ENCODE peak calls at places on chromosomes 5 and 9, in nine cellular contexts. X is right atrium auricular region; O is CD4-positive, alpha-beta T cell; U is foreskin keratinocyte; J is GM20000; B is PC-3; Q is fibroblast of pulmonary artery; S is neural crest cell; M is progenitor cell of endocrine pancreas. P is an unnamed sample.

GRCh38 chr5:164600166-164600715 is 1094.8 kb downstream of the MAT2B start:
- DNase-seq in X (no peak), O (no peak), U (peak; percentile 70), J (no peak), B (peak; percentile 55), Q (peak; percentile 27), S (no peak), M (no peak), P (peak; percentile 84)

GRCh38 chr5:178589180-178590140 is 733 bp downstream of the COL23A1 start:
- DNase-seq in X (no peak), O (no peak), U (no peak), J (no peak), B (no peak), Q (peak; percentile 22), S (peak; percentile 43), M (peak; percentile 49), P (no peak)

GRCh38 chr5:15263942-15264341 is 236.0 kb upstream of the FBXL7 start:
- DNase-seq in X (no peak), O (no peak), U (no peak), J (no peak), B (no peak), Q (no peak), S (no peak), M (no peak), P (no peak)

GRCh38 chr9:100669968-100670367 is 92.1 kb downstream of the CAVIN4 start:
- DNase-seq in X (no peak), O (no peak), U (no peak), J (no peak), B (no peak), Q (no peak), S (no peak), M (no peak), P (no peak)

GRCh38 chr9:95280745-95281144 is 36.8 kb downstream of the FANCC start:
- DNase-seq in X (no peak), O (no peak), U (no peak), J (no peak), B (no peak), Q (no peak), S (no peak), M (no peak), P (no peak)

GRCh38 chr5:172403191-172403794 is 51.0 kb downstream of the SH3PXD2B start:
- DNase-seq in X (peak; percentile 81), O (no peak), U (no peak), J (no peak), B (no peak), Q (peak; percentile 91), S (peak; percentile 57), M (no peak), P (no peak)

GRCh38 chr9:120729796-120730195 is 15.5 kb upstream of the MEGF9 start:
- DNase-seq in X (peak; percentile 57), O (no peak), U (no peak), J (no peak), B (peak; percentile 4), Q (no peak), S (no peak), M (no peak), P (no peak)

GRCh38 chr5:51381801-51382507 is 1.3 kb upstream of the ISL1 start:
- DNase-seq in X (no peak), O (no peak), U (peak; percentile 65), J (no peak), B (no peak), Q (no peak), S (no peak), M (no peak), P (no peak)

GRCh38 chr5:138469540-138470321 is 4.5 kb downstream of the EGR1 start:
- DNase-seq in X (peak; percentile 83), O (no peak), U (peak; percentile 49), J (no peak), B (no peak), Q (peak; percentile 93), S (no peak), M (no peak), P (peak; percentile 78)

GRCh38 chr9:89274838-89275237 is 36.2 kb upstream of the CKS2 start:
- DNase-seq in X (no peak), O (no peak), U (peak; percentile 89), J (no peak), B (no peak), Q (peak; percentile 86), S (no peak), M (no peak), P (peak; percentile 92)

GRCh38 chr5:130651440-130651839 is 513.6 kb downstream of the HINT1 start:
- DNase-seq in X (no peak), O (no peak), U (no peak), J (no peak), B (no peak), Q (no peak), S (no peak), M (no peak), P (no peak)

GRCh38 chr9:35488019-35488418 is 1.9 kb upstream of the RUSC2 start:
- DNase-seq in X (no peak), O (no peak), U (no peak), J (no peak), B (no peak), Q (no peak), S (no peak), M (no peak), P (no peak)

GRCh38 chr9:99720455-99721050 is 101.1 kb upstream of the NR4A3 start:
- DNase-seq in X (no peak), O (no peak), U (no peak), J (peak; percentile 31), B (no peak), Q (peak; percentile 1), S (no peak), M (no peak), P (no peak)

GRCh38 chr9:129777769-129778130 is 24.9 kb upstream of the PTGES start:
- DNase-seq in X (no peak), O (no peak), U (no peak), J (no peak), B (no peak), Q (no peak), S (no peak), M (no peak), P (peak; percentile 58)

GRCh38 chr9:116693233-116693731 is 6.2 kb downstream of the TRIM32 start:
- DNase-seq in X (no peak), O (no peak), U (peak; percentile 92), J (no peak), B (peak; percentile 60), Q (peak; percentile 44), S (no peak), M (no peak), P (no peak)

GRCh38 chr9:88310310-88310980 is 77.8 kb upstream of the SPIN1 start:
- DNase-seq in X (no peak), O (no peak), U (no peak), J (no peak), B (peak; percentile 31), Q (peak; percentile 13), S (no peak), M (no peak), P (no peak)

GRCh38 chr9:85511746-85512145 is 230.0 kb downstream of the AGTPBP1 start:
- DNase-seq in X (no peak), O (no peak), U (no peak), J (no peak), B (no peak), Q (no peak), S (no peak), M (no peak), P (no peak)

GRCh38 chr9:85502815-85503643 is 238.7 kb downstream of the AGTPBP1 start:
- DNase-seq in X (no peak), O (no peak), U (no peak), J (no peak), B (no peak), Q (no peak), S (no peak), M (no peak), P (no peak)

GRCh38 chr9:85510830-85511504 is 230.8 kb downstream of the AGTPBP1 start:
- DNase-seq in X (no peak), O (no peak), U (peak; percentile 45), J (no peak), B (no peak), Q (no peak), S (no peak), M (no peak), P (peak; percentile 54)

GRCh38 chr9:85505612-85506011 is 236.1 kb downstream of the AGTPBP1 start:
- DNase-seq in X (no peak), O (no peak), U (no peak), J (no peak), B (no peak), Q (no peak), S (no peak), M (no peak), P (no peak)

DNA sequence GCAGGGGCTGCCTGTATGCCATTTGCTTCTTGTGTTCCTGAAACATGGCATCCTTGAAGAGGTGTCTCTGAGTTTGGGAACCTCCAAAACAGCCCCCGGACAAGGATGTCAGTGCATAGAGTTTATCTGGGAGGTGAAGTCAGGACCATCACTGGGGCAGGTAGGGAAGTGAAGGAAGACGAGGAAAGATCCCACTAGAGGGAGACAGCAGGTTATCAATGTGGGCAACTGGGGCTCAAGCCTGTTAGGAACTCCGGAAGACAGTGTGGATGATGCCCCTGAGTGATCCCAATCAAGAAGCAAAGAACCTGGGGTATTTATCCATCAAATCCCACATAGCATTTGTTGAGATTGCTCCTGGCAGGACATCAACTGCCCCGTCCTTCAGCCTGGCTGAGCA is 233.1 kb downstream of the AGTPBP1 start:
- DNase-seq in X (no peak), O (no peak), U (no peak), J (no peak), B (no peak), Q (peak; percentile 17), S (no peak), M (no peak), P (peak; percentile 59)
- TF ChIP-seq CTCF in X (peak; percentile 32), O (no peak), U (peak; percentile 59), J (no peak), B (peak; percentile 11), Q (peak; percentile 29), S (no peak), M (no peak), P (no peak)

DNA sequence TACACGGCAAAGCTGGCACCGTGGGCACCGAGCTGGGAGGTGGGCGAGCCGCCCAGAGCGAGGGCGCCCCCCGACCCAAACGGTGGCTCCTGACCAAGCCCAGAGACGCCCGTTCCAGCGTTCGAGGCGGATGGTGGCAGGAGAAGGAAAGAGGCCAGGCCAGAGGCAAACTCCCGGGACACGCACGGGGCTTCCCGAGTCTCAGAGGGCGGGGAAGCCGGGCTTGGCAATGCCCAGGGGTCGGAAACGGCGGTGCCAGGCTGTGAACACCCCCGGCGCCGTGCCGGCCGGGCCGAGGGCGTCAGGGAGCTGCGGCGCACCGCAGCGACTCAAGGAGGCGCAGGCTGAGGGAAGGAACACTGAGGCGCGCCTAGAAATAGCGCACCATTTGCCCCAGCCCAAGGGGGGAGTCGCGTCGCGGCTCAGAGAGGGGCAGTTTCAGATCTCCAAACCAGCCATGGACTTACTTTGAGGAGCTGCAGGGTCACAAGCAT is 397 bp downstream of the SPRY4 start:
- DNase-seq in X (no peak), O (no peak), U (no peak), J (peak; percentile 54), B (no peak), Q (no peak), S (no peak), M (peak; percentile 29), P (no peak)
- TF ChIP-seq CTCF in X (peak; percentile 21), O (peak; percentile 49), U (no peak), J (no peak), B (peak; percentile 26), Q (peak; percentile 19), S (peak; percentile 56), M (peak; percentile 40), P (peak; percentile 48)

GRCh38 chr5:91225848-91226686 is 157.1 kb downstream of the ARRDC3 start:
- DNase-seq in X (no peak), O (peak; percentile 49), U (peak; percentile 41), J (peak; percentile 36), B (peak; percentile 66), Q (peak; percentile 21), S (no peak), M (peak; percentile 20), P (peak; percentile 70)
- TF ChIP-seq CTCF in X (peak; percentile 46), O (peak; percentile 76), U (peak; percentile 76), J (peak; percentile 58), B (peak; percentile 77), Q (peak; percentile 11), S (peak; percentile 54), M (peak; percentile 62), P (peak; percentile 65)

GRCh38 chr9:34379334-34380033 is 2.8 kb upstream of the MYORG start:
- DNase-seq in X (peak; percentile 91), O (peak; percentile 87), U (peak; percentile 82), J (peak; percentile 93), B (peak; percentile 86), Q (peak; percentile 90), S (peak; percentile 92), M (peak; percentile 81), P (peak; percentile 88)
- TF ChIP-seq CTCF in X (peak; percentile 100), O (peak; percentile 98), U (peak; percentile 97), J (peak; percentile 95), B (peak; percentile 91), Q (peak; percentile 100), S (peak; percentile 96), M (peak; percentile 91), P (peak; percentile 92)